ENCODE peak calls at places on chromosomes 1 and 21, in eight cellular contexts. One of them, this sample, is unnamed.

GRCh38 chr1:236280438-236281285 is 1.1 kb downstream of the ERO1B start:
- DNase-seq in H1: peak; percentile 60
- DNase-seq in hippocampal formation: peak; percentile 14
- DNase-seq in NCI-H146: peak; percentile 87
- DNase-seq in WTC11: no peak
- DNase-seq in EL: peak; percentile 2
- DNase-seq in cardiac muscle cell: no peak
- DNase-seq in GM12864: no peak
- DNase-seq in this sample: no peak

GRCh38 chr1:160652924-160653619 is 6.2 kb upstream of the SLAMF1 start:
- DNase-seq in H1: no peak
- DNase-seq in hippocampal formation: no peak
- DNase-seq in NCI-H146: no peak
- DNase-seq in WTC11: no peak
- DNase-seq in EL: no peak
- DNase-seq in cardiac muscle cell: no peak
- DNase-seq in GM12864: no peak
- DNase-seq in this sample: no peak

GRCh38 chr1:222392571-222392970 is 155.3 kb downstream of the HHIPL2 start:
- DNase-seq in H1: no peak
- DNase-seq in hippocampal formation: no peak
- DNase-seq in NCI-H146: no peak
- DNase-seq in WTC11: no peak
- DNase-seq in EL: peak; percentile 78
- DNase-seq in cardiac muscle cell: no peak
- DNase-seq in GM12864: no peak
- DNase-seq in this sample: peak; percentile 69

GRCh38 chr1:105027838-105028471 is 1278.3 kb downstream of the AMY1C start:
- DNase-seq in H1: peak; percentile 45
- DNase-seq in hippocampal formation: no peak
- DNase-seq in NCI-H146: no peak
- DNase-seq in WTC11: peak; percentile 16
- DNase-seq in EL: no peak
- DNase-seq in cardiac muscle cell: no peak
- DNase-seq in GM12864: no peak
- DNase-seq in this sample: no peak

GRCh38 chr1:30852026-30852425 is 56.5 kb downstream of the SDC3 start:
- DNase-seq in H1: no peak
- DNase-seq in hippocampal formation: no peak
- DNase-seq in NCI-H146: no peak
- DNase-seq in WTC11: no peak
- DNase-seq in EL: peak; percentile 38
- DNase-seq in cardiac muscle cell: peak; percentile 86
- DNase-seq in GM12864: no peak
- DNase-seq in this sample: peak; percentile 53

GRCh38 chr1:36279110-36279788 is 26.9 kb upstream of the SH3D21 start:
- DNase-seq in H1: no peak
- DNase-seq in hippocampal formation: no peak
- DNase-seq in NCI-H146: no peak
- DNase-seq in WTC11: no peak
- DNase-seq in EL: no peak
- DNase-seq in cardiac muscle cell: peak; percentile 58
- DNase-seq in GM12864: no peak
- DNase-seq in this sample: peak; percentile 84

GRCh38 chr1:107326823-107327445 is 186.1 kb downstream of the NTNG1 start:
- DNase-seq in H1: no peak
- DNase-seq in hippocampal formation: no peak
- DNase-seq in NCI-H146: no peak
- DNase-seq in WTC11: no peak
- DNase-seq in EL: peak; percentile 0
- DNase-seq in cardiac muscle cell: no peak
- DNase-seq in GM12864: no peak
- DNase-seq in this sample: peak; percentile 47

GRCh38 chr1:15426492-15427279 is 11.6 kb upstream of the CTRC start:
- DNase-seq in H1: peak; percentile 67
- DNase-seq in hippocampal formation: no peak
- DNase-seq in NCI-H146: no peak
- DNase-seq in WTC11: no peak
- DNase-seq in EL: peak; percentile 51
- DNase-seq in cardiac muscle cell: peak; percentile 49
- DNase-seq in GM12864: no peak
- DNase-seq in this sample: no peak

GRCh38 chr1:51421961-51422360 is 91.6 kb upstream of the TTC39A start:
- DNase-seq in H1: no peak
- DNase-seq in hippocampal formation: peak; percentile 72
- DNase-seq in NCI-H146: peak; percentile 36
- DNase-seq in WTC11: no peak
- DNase-seq in EL: peak; percentile 43
- DNase-seq in cardiac muscle cell: peak; percentile 77
- DNase-seq in GM12864: no peak
- DNase-seq in this sample: peak; percentile 78

GRCh38 chr1:150162862-150163706 is 13.4 kb downstream of the PLEKHO1 start:
- DNase-seq in H1: peak; percentile 79
- DNase-seq in hippocampal formation: peak; percentile 80
- DNase-seq in NCI-H146: peak; percentile 92
- DNase-seq in WTC11: peak; percentile 82
- DNase-seq in EL: peak; percentile 99
- DNase-seq in cardiac muscle cell: peak; percentile 99
- DNase-seq in GM12864: peak; percentile 83
- DNase-seq in this sample: peak; percentile 98

GRCh38 chr1:42922687-42923366 is 35.8 kb downstream of the SLC2A1 start:
- DNase-seq in H1: peak; percentile 68
- DNase-seq in hippocampal formation: peak; percentile 74
- DNase-seq in NCI-H146: peak; percentile 69
- DNase-seq in WTC11: peak; percentile 62
- DNase-seq in EL: peak; percentile 77
- DNase-seq in cardiac muscle cell: peak; percentile 59
- DNase-seq in GM12864: no peak
- DNase-seq in this sample: peak; percentile 84

GRCh38 chr1:245045087-245045881 is 109.5 kb upstream of the KIF26B start:
- DNase-seq in H1: no peak
- DNase-seq in hippocampal formation: no peak
- DNase-seq in NCI-H146: no peak
- DNase-seq in WTC11: peak; percentile 17
- DNase-seq in EL: no peak
- DNase-seq in cardiac muscle cell: peak; percentile 37
- DNase-seq in GM12864: no peak
- DNase-seq in this sample: peak; percentile 8

GRCh38 chr1:70727891-70728443 is 316.9 kb downstream of the CTH start:
- DNase-seq in H1: peak; percentile 48
- DNase-seq in hippocampal formation: no peak
- DNase-seq in NCI-H146: no peak
- DNase-seq in WTC11: peak; percentile 29
- DNase-seq in EL: no peak
- DNase-seq in cardiac muscle cell: no peak
- DNase-seq in GM12864: no peak
- DNase-seq in this sample: no peak

GRCh38 chr1:1554926-1555915 is 14.8 kb upstream of the TMEM240 start:
- DNase-seq in H1: no peak
- DNase-seq in hippocampal formation: no peak
- DNase-seq in NCI-H146: no peak
- DNase-seq in WTC11: no peak
- DNase-seq in EL: peak; percentile 77
- DNase-seq in cardiac muscle cell: peak; percentile 77
- DNase-seq in GM12864: no peak
- DNase-seq in this sample: peak; percentile 91

GRCh38 chr1:21703318-21703963 is 34.3 kb upstream of the RAP1GAP start:
- DNase-seq in H1: no peak
- DNase-seq in hippocampal formation: peak; percentile 8
- DNase-seq in NCI-H146: peak; percentile 2
- DNase-seq in WTC11: no peak
- DNase-seq in EL: peak; percentile 71
- DNase-seq in cardiac muscle cell: peak; percentile 63
- DNase-seq in GM12864: no peak
- DNase-seq in this sample: peak; percentile 93

GRCh38 chr1:2528966-2529750 is 905 bp downstream of the HES5 start:
- DNase-seq in H1: peak; percentile 77
- DNase-seq in hippocampal formation: no peak
- DNase-seq in NCI-H146: peak; percentile 35
- DNase-seq in WTC11: peak; percentile 59
- DNase-seq in EL: no peak
- DNase-seq in cardiac muscle cell: no peak
- DNase-seq in GM12864: no peak
- DNase-seq in this sample: peak; percentile 48

GRCh38 chr1:241532173-241532553 is at the start of gene KMO:
- DNase-seq in H1: no peak
- DNase-seq in hippocampal formation: no peak
- DNase-seq in NCI-H146: peak; percentile 37
- DNase-seq in WTC11: no peak
- DNase-seq in EL: peak; percentile 16
- DNase-seq in cardiac muscle cell: peak; percentile 21
- DNase-seq in GM12864: no peak
- DNase-seq in this sample: peak; percentile 54

GRCh38 chr1:208531003-208531750 is 287.0 kb upstream of the PLXNA2 start:
- DNase-seq in H1: peak; percentile 37
- DNase-seq in hippocampal formation: no peak
- DNase-seq in NCI-H146: no peak
- DNase-seq in WTC11: no peak
- DNase-seq in EL: no peak
- DNase-seq in cardiac muscle cell: no peak
- DNase-seq in GM12864: no peak
- DNase-seq in this sample: no peak

GRCh38 chr1:197341626-197342025 is 73.6 kb downstream of the CRB1 start:
- DNase-seq in H1: no peak
- DNase-seq in hippocampal formation: no peak
- DNase-seq in NCI-H146: no peak
- DNase-seq in WTC11: no peak
- DNase-seq in EL: no peak
- DNase-seq in cardiac muscle cell: no peak
- DNase-seq in GM12864: no peak
- DNase-seq in this sample: no peak

GRCh38 chr1:53644496-53644895 is 94.5 kb downstream of the GLIS1 start:
- DNase-seq in H1: no peak
- DNase-seq in hippocampal formation: no peak
- DNase-seq in NCI-H146: no peak
- DNase-seq in WTC11: no peak
- DNase-seq in EL: no peak
- DNase-seq in cardiac muscle cell: no peak
- DNase-seq in GM12864: no peak
- DNase-seq in this sample: no peak

GRCh38 chr1:219555031-219555667 is 57.8 kb downstream of the ZC3H11B start:
- DNase-seq in H1: no peak
- DNase-seq in hippocampal formation: no peak
- DNase-seq in NCI-H146: peak; percentile 76
- DNase-seq in WTC11: peak; percentile 13
- DNase-seq in EL: peak; percentile 73
- DNase-seq in cardiac muscle cell: peak; percentile 50
- DNase-seq in GM12864: no peak
- DNase-seq in this sample: peak; percentile 79

GRCh38 chr1:41277371-41277994 is 35.4 kb upstream of the SCMH1 start:
- DNase-seq in H1: no peak
- DNase-seq in hippocampal formation: no peak
- DNase-seq in NCI-H146: no peak
- DNase-seq in WTC11: no peak
- DNase-seq in EL: no peak
- DNase-seq in cardiac muscle cell: no peak
- DNase-seq in GM12864: no peak
- DNase-seq in this sample: no peak

GRCh38 chr21:45865106-45865835 is 116.3 kb upstream of the COL6A1 start:
- DNase-seq in H1: peak; percentile 38
- DNase-seq in hippocampal formation: no peak
- DNase-seq in NCI-H146: no peak
- DNase-seq in WTC11: no peak
- DNase-seq in EL: peak; percentile 96
- DNase-seq in cardiac muscle cell: peak; percentile 91
- DNase-seq in GM12864: no peak
- DNase-seq in this sample: peak; percentile 84

GRCh38 chr1:151762941-151763921 is at the start of gene MRPL9:
- DNase-seq in H1: peak; percentile 91
- DNase-seq in hippocampal formation: peak; percentile 61
- DNase-seq in NCI-H146: peak; percentile 83
- DNase-seq in WTC11: peak; percentile 87
- DNase-seq in EL: peak; percentile 84
- DNase-seq in cardiac muscle cell: peak; percentile 86
- DNase-seq in GM12864: peak; percentile 22
- DNase-seq in this sample: peak; percentile 90

GRCh38 chr1:242886137-242886536 is 361.6 kb upstream of the PLD5 start:
- DNase-seq in H1: no peak
- DNase-seq in hippocampal formation: no peak
- DNase-seq in NCI-H146: no peak
- DNase-seq in WTC11: no peak
- DNase-seq in EL: no peak
- DNase-seq in cardiac muscle cell: no peak
- DNase-seq in GM12864: no peak
- DNase-seq in this sample: no peak

GRCh38 chr1:109240158-109241152 is 8.9 kb upstream of the CELSR2 start:
- DNase-seq in H1: peak; percentile 76
- DNase-seq in hippocampal formation: no peak
- DNase-seq in NCI-H146: peak; percentile 25
- DNase-seq in WTC11: peak; percentile 70
- DNase-seq in EL: peak; percentile 83
- DNase-seq in cardiac muscle cell: peak; percentile 76
- DNase-seq in GM12864: no peak
- DNase-seq in this sample: peak; percentile 91

GRCh38 chr21:41500931-41501381 is 7.0 kb downstream of the TMPRSS2 start:
- DNase-seq in H1: no peak
- DNase-seq in hippocampal formation: no peak
- DNase-seq in NCI-H146: peak; percentile 17
- DNase-seq in WTC11: no peak
- DNase-seq in EL: no peak
- DNase-seq in cardiac muscle cell: no peak
- DNase-seq in GM12864: no peak
- DNase-seq in this sample: no peak

GRCh38 chr21:44421901-44422840 is 33.1 kb upstream of the LRRC3 start:
- DNase-seq in H1: no peak
- DNase-seq in hippocampal formation: no peak
- DNase-seq in NCI-H146: no peak
- DNase-seq in WTC11: no peak
- DNase-seq in EL: no peak
- DNase-seq in cardiac muscle cell: no peak
- DNase-seq in GM12864: no peak
- DNase-seq in this sample: no peak

GRCh38 chr1:211520641-211521040 is 28.7 kb upstream of the RD3 start:
- DNase-seq in H1: no peak
- DNase-seq in hippocampal formation: no peak
- DNase-seq in NCI-H146: no peak
- DNase-seq in WTC11: peak; percentile 31
- DNase-seq in EL: no peak
- DNase-seq in cardiac muscle cell: no peak
- DNase-seq in GM12864: no peak
- DNase-seq in this sample: peak; percentile 35

GRCh38 chr1:217889401-217889800 is 258.3 kb downstream of the SPATA17 start:
- DNase-seq in H1: peak; percentile 86
- DNase-seq in hippocampal formation: no peak
- DNase-seq in NCI-H146: no peak
- DNase-seq in WTC11: peak; percentile 90
- DNase-seq in EL: peak; percentile 6
- DNase-seq in cardiac muscle cell: no peak
- DNase-seq in GM12864: no peak
- DNase-seq in this sample: peak; percentile 4